ENCODE peak calls at places on chromosomes 6 and 20, in seven cellular contexts. One of them, this sample, is unnamed.

GRCh38 chr6:21742238-21742660 is 148.7 kb downstream of the SOX4 start:
- DNase-seq in activated CD4-positive, alpha-beta T cell treated with anti-CD3 and anti-CD28 coated beads, Interleukin-2, amount 50 U/mL, for 24 hours: no peak
- DNase-seq in fibroblast of the aortic adventitia: peak; percentile 66
- DNase-seq in type B pancreatic cell: no peak
- DNase-seq in activated naive CD4-positive, alpha-beta T cell treated with Interleukin-2 at 50 U/mL for 16 hours: no peak
- DNase-seq in foreskin fibroblast: peak; percentile 76
- DNase-seq in hypothalamus: no peak
- DNase-seq in this sample: no peak

GRCh38 chr6:39079197-39079596 is 30.6 kb downstream of the GLP1R start:
- DNase-seq in hypothalamus: no peak
- DNase-seq in type B pancreatic cell: no peak
- DNase-seq in activated CD4-positive, alpha-beta T cell treated with anti-CD3 and anti-CD28 coated beads, Interleukin-2, amount 50 U/mL, for 24 hours: no peak
- DNase-seq in activated naive CD4-positive, alpha-beta T cell treated with Interleukin-2 at 50 U/mL for 16 hours: no peak
- DNase-seq in foreskin fibroblast: no peak
- DNase-seq in fibroblast of the aortic adventitia: no peak
- DNase-seq in this sample: no peak

GRCh38 chr20:8021541-8022269 is 2.1 kb upstream of the TMX4 start:
- DNase-seq in activated naive CD4-positive, alpha-beta T cell treated with Interleukin-2 at 50 U/mL for 16 hours: no peak
- DNase-seq in activated CD4-positive, alpha-beta T cell treated with anti-CD3 and anti-CD28 coated beads, Interleukin-2, amount 50 U/mL, for 24 hours: no peak
- DNase-seq in hypothalamus: no peak
- DNase-seq in type B pancreatic cell: no peak
- DNase-seq in foreskin fibroblast: peak; percentile 7
- DNase-seq in fibroblast of the aortic adventitia: no peak
- DNase-seq in this sample: no peak

GRCh38 chr6:143079325-143079640 is 18.6 kb downstream of the AIG1 start:
- DNase-seq in activated naive CD4-positive, alpha-beta T cell treated with Interleukin-2 at 50 U/mL for 16 hours: no peak
- DNase-seq in fibroblast of the aortic adventitia: no peak
- DNase-seq in hypothalamus: no peak
- DNase-seq in type B pancreatic cell: no peak
- DNase-seq in activated CD4-positive, alpha-beta T cell treated with anti-CD3 and anti-CD28 coated beads, Interleukin-2, amount 50 U/mL, for 24 hours: no peak
- DNase-seq in foreskin fibroblast: no peak
- DNase-seq in this sample: no peak

GRCh38 chr6:144321839-144322591 is 36.9 kb downstream of the UTRN start:
- DNase-seq in activated CD4-positive, alpha-beta T cell treated with anti-CD3 and anti-CD28 coated beads, Interleukin-2, amount 50 U/mL, for 24 hours: no peak
- DNase-seq in foreskin fibroblast: peak; percentile 72
- DNase-seq in type B pancreatic cell: no peak
- DNase-seq in fibroblast of the aortic adventitia: no peak
- DNase-seq in activated naive CD4-positive, alpha-beta T cell treated with Interleukin-2 at 50 U/mL for 16 hours: no peak
- DNase-seq in hypothalamus: no peak
- DNase-seq in this sample: no peak

GRCh38 chr6:140931581-140931980 is 1201.1 kb upstream of the GJE1 start:
- DNase-seq in fibroblast of the aortic adventitia: no peak
- DNase-seq in hypothalamus: no peak
- DNase-seq in activated naive CD4-positive, alpha-beta T cell treated with Interleukin-2 at 50 U/mL for 16 hours: no peak
- DNase-seq in type B pancreatic cell: no peak
- DNase-seq in activated CD4-positive, alpha-beta T cell treated with anti-CD3 and anti-CD28 coated beads, Interleukin-2, amount 50 U/mL, for 24 hours: no peak
- DNase-seq in foreskin fibroblast: no peak
- DNase-seq in this sample: no peak

GRCh38 chr6:131303338-131303954 is 168.2 kb downstream of the AKAP7 start:
- DNase-seq in hypothalamus: no peak
- DNase-seq in type B pancreatic cell: no peak
- DNase-seq in activated CD4-positive, alpha-beta T cell treated with anti-CD3 and anti-CD28 coated beads, Interleukin-2, amount 50 U/mL, for 24 hours: no peak
- DNase-seq in foreskin fibroblast: no peak
- DNase-seq in fibroblast of the aortic adventitia: no peak
- DNase-seq in activated naive CD4-positive, alpha-beta T cell treated with Interleukin-2 at 50 U/mL for 16 hours: no peak
- DNase-seq in this sample: no peak

GRCh38 chr6:118770112-118770788 is 118.9 kb upstream of the CEP85L start:
- DNase-seq in activated naive CD4-positive, alpha-beta T cell treated with Interleukin-2 at 50 U/mL for 16 hours: no peak
- DNase-seq in fibroblast of the aortic adventitia: no peak
- DNase-seq in activated CD4-positive, alpha-beta T cell treated with anti-CD3 and anti-CD28 coated beads, Interleukin-2, amount 50 U/mL, for 24 hours: no peak
- DNase-seq in type B pancreatic cell: no peak
- DNase-seq in foreskin fibroblast: peak; percentile 6
- DNase-seq in hypothalamus: no peak
- DNase-seq in this sample: no peak

GRCh38 chr20:4972506-4973251 is 28.6 kb downstream of the SLC23A2 start:
- DNase-seq in foreskin fibroblast: no peak
- DNase-seq in type B pancreatic cell: no peak
- DNase-seq in activated CD4-positive, alpha-beta T cell treated with anti-CD3 and anti-CD28 coated beads, Interleukin-2, amount 50 U/mL, for 24 hours: no peak
- DNase-seq in fibroblast of the aortic adventitia: no peak
- DNase-seq in hypothalamus: no peak
- DNase-seq in activated naive CD4-positive, alpha-beta T cell treated with Interleukin-2 at 50 U/mL for 16 hours: no peak
- DNase-seq in this sample: no peak

GRCh38 chr6:106281661-106282060 is 43.9 kb downstream of the ATG5 start:
- DNase-seq in activated CD4-positive, alpha-beta T cell treated with anti-CD3 and anti-CD28 coated beads, Interleukin-2, amount 50 U/mL, for 24 hours: no peak
- DNase-seq in activated naive CD4-positive, alpha-beta T cell treated with Interleukin-2 at 50 U/mL for 16 hours: no peak
- DNase-seq in foreskin fibroblast: no peak
- DNase-seq in type B pancreatic cell: no peak
- DNase-seq in fibroblast of the aortic adventitia: no peak
- DNase-seq in hypothalamus: no peak
- DNase-seq in this sample: no peak

GRCh38 chr20:4542270-4542669 is 179.4 kb upstream of the PRND start:
- DNase-seq in hypothalamus: no peak
- DNase-seq in activated CD4-positive, alpha-beta T cell treated with anti-CD3 and anti-CD28 coated beads, Interleukin-2, amount 50 U/mL, for 24 hours: no peak
- DNase-seq in foreskin fibroblast: no peak
- DNase-seq in activated naive CD4-positive, alpha-beta T cell treated with Interleukin-2 at 50 U/mL for 16 hours: no peak
- DNase-seq in type B pancreatic cell: no peak
- DNase-seq in fibroblast of the aortic adventitia: no peak
- DNase-seq in this sample: no peak

GRCh38 chr20:53678315-53678989 is 84.8 kb upstream of the ZNF217 start:
- DNase-seq in type B pancreatic cell: no peak
- DNase-seq in hypothalamus: no peak
- DNase-seq in foreskin fibroblast: peak; percentile 52
- DNase-seq in activated CD4-positive, alpha-beta T cell treated with anti-CD3 and anti-CD28 coated beads, Interleukin-2, amount 50 U/mL, for 24 hours: no peak
- DNase-seq in fibroblast of the aortic adventitia: no peak
- DNase-seq in activated naive CD4-positive, alpha-beta T cell treated with Interleukin-2 at 50 U/mL for 16 hours: no peak
- DNase-seq in this sample: no peak

GRCh38 chr20:20393207-20393606 is 25.3 kb downstream of the INSM1 start:
- DNase-seq in activated CD4-positive, alpha-beta T cell treated with anti-CD3 and anti-CD28 coated beads, Interleukin-2, amount 50 U/mL, for 24 hours: no peak
- DNase-seq in activated naive CD4-positive, alpha-beta T cell treated with Interleukin-2 at 50 U/mL for 16 hours: no peak
- DNase-seq in hypothalamus: no peak
- DNase-seq in foreskin fibroblast: peak; percentile 61
- DNase-seq in fibroblast of the aortic adventitia: no peak
- DNase-seq in type B pancreatic cell: no peak
- DNase-seq in this sample: no peak

GRCh38 chr20:53463101-53463972 is 130.3 kb downstream of the ZNF217 start:
- DNase-seq in hypothalamus: no peak
- DNase-seq in fibroblast of the aortic adventitia: no peak
- DNase-seq in type B pancreatic cell: no peak
- DNase-seq in activated CD4-positive, alpha-beta T cell treated with anti-CD3 and anti-CD28 coated beads, Interleukin-2, amount 50 U/mL, for 24 hours: no peak
- DNase-seq in activated naive CD4-positive, alpha-beta T cell treated with Interleukin-2 at 50 U/mL for 16 hours: no peak
- DNase-seq in foreskin fibroblast: no peak
- DNase-seq in this sample: no peak

GRCh38 chr6:157982580-157983438 is 1.1 kb downstream of the SYNJ2 start:
- DNase-seq in activated naive CD4-positive, alpha-beta T cell treated with Interleukin-2 at 50 U/mL for 16 hours: no peak
- DNase-seq in foreskin fibroblast: peak; percentile 49
- DNase-seq in fibroblast of the aortic adventitia: peak; percentile 45
- DNase-seq in activated CD4-positive, alpha-beta T cell treated with anti-CD3 and anti-CD28 coated beads, Interleukin-2, amount 50 U/mL, for 24 hours: no peak
- DNase-seq in hypothalamus: no peak
- DNase-seq in type B pancreatic cell: no peak
- DNase-seq in this sample: no peak

GRCh38 chr6:20744911-20745557 is 210.8 kb downstream of the CDKAL1 start:
- DNase-seq in activated CD4-positive, alpha-beta T cell treated with anti-CD3 and anti-CD28 coated beads, Interleukin-2, amount 50 U/mL, for 24 hours: no peak
- DNase-seq in fibroblast of the aortic adventitia: no peak
- DNase-seq in type B pancreatic cell: no peak
- DNase-seq in foreskin fibroblast: no peak
- DNase-seq in activated naive CD4-positive, alpha-beta T cell treated with Interleukin-2 at 50 U/mL for 16 hours: no peak
- DNase-seq in hypothalamus: no peak
- DNase-seq in this sample: no peak

GRCh38 chr6:38110407-38111025 is 291.0 kb downstream of the ZFAND3 start:
- DNase-seq in activated CD4-positive, alpha-beta T cell treated with anti-CD3 and anti-CD28 coated beads, Interleukin-2, amount 50 U/mL, for 24 hours: no peak
- DNase-seq in hypothalamus: peak; percentile 39
- DNase-seq in foreskin fibroblast: no peak
- DNase-seq in activated naive CD4-positive, alpha-beta T cell treated with Interleukin-2 at 50 U/mL for 16 hours: no peak
- DNase-seq in type B pancreatic cell: no peak
- DNase-seq in fibroblast of the aortic adventitia: no peak
- DNase-seq in this sample: no peak